ENCODE peak calls at places on chromosomes 11 and 22, in ten cellular contexts. M is HuH-7; X is NCI-H146; U is skeletal muscle cell; G is HCT116; O is HTR-8/SVneo; K is activated CD4-positive, CD25-positive, alpha-beta regulatory T cell; T is stimulated activated CD8-positive, alpha-beta memory T cell treated with anti-CD3 and anti-CD28 coated beads, Interleukin-7, amount 100 ng/mL, for 4 hours; C is brain pericyte; E is NCI-H524. Q is an unnamed sample.

GRCh38 chr11:68113986-68114385 is 7.2 kb downstream of the CHKA start:
- DNase-seq in O (no peak), M (no peak), T (no peak), G (no peak), X (no peak), C (no peak), U (no peak), K (no peak), E (no peak), Q (no peak)

GRCh38 chr11:46551261-46551660 is 42.6 kb downstream of the AMBRA1 start:
- DNase-seq in M (no peak), X (no peak), U (no peak), O (no peak), G (no peak), K (no peak), E (no peak), C (no peak), T (no peak), Q (no peak)

GRCh38 chr11:35337136-35337918 is 82.0 kb downstream of the SLC1A2 start:
- DNase-seq in G (peak), T (no peak), O (peak), C (peak), M (no peak), X (no peak), E (no peak), U (peak), K (no peak), Q (no peak)

GRCh38 chr22:35866646-35867045 is 149.0 kb downstream of the APOL5 start:
- DNase-seq in M (no peak), E (no peak), U (no peak), T (no peak), C (no peak), K (no peak), O (no peak), X (no peak), G (no peak), Q (no peak)

GRCh38 chr22:26768986-26769385 is 111.6 kb downstream of the MIAT start:
- DNase-seq in C (no peak), K (no peak), M (no peak), O (no peak), E (no peak), G (no peak), T (no peak), U (peak), X (no peak), Q (no peak)

GRCh38 chr11:112453601-112454577 is 193.2 kb upstream of the PLET1 start:
- DNase-seq in T (peak), X (peak), K (no peak), M (peak), E (peak), C (no peak), G (peak), O (no peak), U (no peak), Q (peak)

GRCh38 chr11:61489833-61490585 is 18.5 kb upstream of the LRRC10B start:
- DNase-seq in O (no peak), U (no peak), X (peak), M (no peak), K (no peak), C (no peak), E (no peak), G (no peak), T (no peak), Q (peak)

GRCh38 chr11:7621090-7621489 is 52.2 kb downstream of the CYB5R2 start:
- DNase-seq in E (no peak), X (no peak), U (no peak), O (no peak), T (no peak), G (no peak), C (no peak), K (no peak), M (no peak), Q (no peak)

GRCh38 chr22:17964153-17964552 is 60.2 kb downstream of the MICAL3 start:
- DNase-seq in M (no peak), C (no peak), X (no peak), T (no peak), U (no peak), E (no peak), G (no peak), O (no peak), K (no peak), Q (no peak)

GRCh38 chr11:105935791-105936190 is 86.2 kb downstream of the MSANTD4 start:
- DNase-seq in M (no peak), U (no peak), C (no peak), G (peak), E (no peak), O (no peak), T (no peak), X (no peak), K (no peak), Q (no peak)

GRCh38 chr11:83436855-83437254 is 150.7 kb upstream of the CCDC90B start:
- DNase-seq in G (no peak), O (no peak), U (no peak), K (no peak), T (no peak), M (no peak), X (no peak), C (no peak), E (no peak), Q (no peak)

GRCh38 chr11:64712430-64713030 is 10.5 kb downstream of the NRXN2 start:
- DNase-seq in X (peak), G (no peak), T (no peak), E (no peak), C (no peak), K (no peak), M (no peak), U (no peak), O (no peak), Q (no peak)

GRCh38 chr22:40635940-40636379 is 559 bp downstream of the MRTFA start:
- DNase-seq in U (no peak), M (no peak), X (peak), C (no peak), E (no peak), O (no peak), K (no peak), G (no peak), T (peak), Q (no peak)

GRCh38 chr22:17135153-17135760 is 14.1 kb upstream of the TMEM121B start:
- DNase-seq in E (no peak), T (no peak), O (no peak), M (no peak), X (no peak), C (no peak), K (no peak), U (no peak), G (no peak), Q (no peak)

GRCh38 chr11:57460017-57460755 is at the start of gene RTN4RL2:
- DNase-seq in G (peak), E (peak), C (no peak), T (no peak), U (no peak), O (peak), K (no peak), M (peak), X (peak), Q (peak)

GRCh38 chr22:19634206-19634536 is 80.1 kb upstream of the SEPTIN5 start:
- DNase-seq in E (no peak), T (no peak), X (no peak), G (no peak), C (no peak), O (no peak), K (no peak), M (no peak), U (no peak), Q (no peak)

GRCh38 chr11:12687740-12688139 is 13.5 kb downstream of the TEAD1 start:
- DNase-seq in U (no peak), T (no peak), M (no peak), C (no peak), O (no peak), E (no peak), G (no peak), K (no peak), X (no peak), Q (no peak)

Q was measured in nephron progenitor cell.